ENCODE peak calls at places on chromosomes 12 and 14, in five cellular contexts. W is HS-5; R is CD4-positive, alpha-beta T cell; D is iPS DF 19.7; G is Kasumi-1. E is an unnamed sample.

GRCh38 chr12:6167327-6168280 is 32.6 kb upstream of the CD9 start:
- DNase-seq in W (peak), R (no peak), D (no peak), G (peak), E (no peak)

GRCh38 chr12:28569698-28570411 is 379.6 kb downstream of the CCDC91 start:
- DNase-seq in W (peak), R (no peak), D (no peak), G (no peak), E (no peak)

GRCh38 chr14:55814064-55814463 is 234.1 kb downstream of the KTN1 start:
- DNase-seq in W (no peak), R (no peak), D (no peak), G (no peak), E (no peak)

GRCh38 chr12:28378749-28379148 is 188.5 kb downstream of the CCDC91 start:
- DNase-seq in W (no peak), R (no peak), D (no peak), G (peak), E (no peak)

GRCh38 chr14:72939630-72940029 is 13.4 kb downstream of the DCAF4 start:
- DNase-seq in W (no peak), R (no peak), D (no peak), G (no peak), E (no peak)

GRCh38 chr12:89135976-89136634 is 216.2 kb downstream of the DUSP6 start:
- DNase-seq in W (peak), R (no peak), D (no peak), G (peak), E (no peak)

GRCh38 chr12:75714462-75715322 is 203.3 kb upstream of the KRR1 start:
- DNase-seq in W (no peak), R (no peak), D (no peak), G (no peak), E (no peak)

GRCh38 chr12:128356547-128356946 is 89.6 kb downstream of the TMEM132C start:
- DNase-seq in W (no peak), R (no peak), D (no peak), G (no peak), E (no peak)

GRCh38 chr12:56932867-56933266 is 1.3 kb downstream of the SDR9C7 start:
- DNase-seq in W (no peak), R (no peak), D (no peak), G (peak), E (no peak)

GRCh38 chr12:4307593-4308333 is 13.2 kb upstream of the TIGAR start:
- DNase-seq in W (no peak), R (no peak), D (peak), G (peak), E (no peak)

GRCh38 chr12:120242275-120242799 is 23.2 kb downstream of the PXN start:
- DNase-seq in W (no peak), R (no peak), D (no peak), G (no peak), E (no peak)

GRCh38 chr14:71372411-71372838 is 465.2 kb downstream of the PCNX1 start:
- DNase-seq in W (peak), R (no peak), D (no peak), G (no peak), E (no peak)

GRCh38 chr14:101192661-101193000 is 289.1 kb upstream of the RTL1 start:
- DNase-seq in W (no peak), R (no peak), D (no peak), G (no peak), E (no peak)

GRCh38 chr14:69242311-69243224 is 17.4 kb upstream of the GALNT16 start:
- DNase-seq in W (peak), R (peak), D (no peak), G (peak), E (peak)

GRCh38 chr14:54652188-54652889 is 85.4 kb downstream of the SAMD4A start:
- DNase-seq in W (peak), R (no peak), D (peak), G (no peak), E (no peak)

E was measured in T-helper 9 cell.